ENCODE peak calls at places on chromosomes 12 and 14, in ten cellular contexts. W, J, B, F, V, M, I, E, Q and N are unnamed samples.

GRCh38 chr14:79745046-79745445 is 466.3 kb downstream of the DIO2 start:
- DNase-seq in W (no peak), J (no peak), B (no peak), F (no peak), V (no peak), M (no peak), I (no peak), E (no peak), Q (no peak), N (no peak)

GRCh38 chr12:81530352-81530751 is 228.8 kb downstream of the PPFIA2 start:
- DNase-seq in W (no peak), J (no peak), B (no peak), F (no peak), V (no peak), M (no peak), I (no peak), E (no peak), Q (peak; percentile 26), N (no peak)

GRCh38 chr12:50241178-50241577 is 42.1 kb downstream of the LIMA1 start:
- DNase-seq in W (no peak), J (no peak), B (no peak), F (no peak), V (no peak), M (no peak), I (no peak), E (no peak), Q (no peak), N (no peak)

GRCh38 chr14:80017796-80018195 is 193.5 kb downstream of the DIO2 start:
- DNase-seq in W (no peak), J (no peak), B (no peak), F (no peak), V (no peak), M (no peak), I (no peak), E (no peak), Q (no peak), N (no peak)

GRCh38 chr12:65606008-65606766 is 218.1 kb upstream of the HMGA2 start:
- DNase-seq in W (no peak), J (no peak), B (no peak), F (no peak), V (no peak), M (no peak), I (no peak), E (no peak), Q (no peak), N (no peak)

GRCh38 chr12:52234226-52234810 is 1.3 kb downstream of the KRT7 start:
- DNase-seq in W (no peak), J (no peak), B (no peak), F (peak; percentile 60), V (no peak), M (no peak), I (no peak), E (no peak), Q (no peak), N (no peak)

GRCh38 chr14:26163761-26164160 is 434.1 kb downstream of the NOVA1 start:
- DNase-seq in W (peak; percentile 7), J (no peak), B (no peak), F (no peak), V (no peak), M (no peak), I (no peak), E (no peak), Q (no peak), N (no peak)

GRCh38 chr12:103169-103981 is 36.8 kb downstream of the IQSEC3 start:
- DNase-seq in W (no peak), J (no peak), B (no peak), F (peak; percentile 11), V (no peak), M (no peak), I (no peak), E (no peak), Q (no peak), N (no peak)